ENCODE peak calls at places on chromosome 13, in five cellular contexts. One of them, this sample, is unnamed.

GRCh38 chr13:25422153-25422552 is 50.4 kb downstream of the ATP8A2 start:
- DNase-seq in OCI-LY7: no peak
- DNase-seq in stimulated activated CD4-positive, alpha-beta T cell treated with anti-CD3 and anti-CD28 coated beads, Interleukin-1b, Interleukin-23, amount 100 ng/mL, for 1 hour: no peak
- DNase-seq in stimulated activated CD8-positive, alpha-beta memory T cell treated with anti-CD3 and anti-CD28 coated beads, Interleukin-4, amount 100 ng/mL, for 24 hours: no peak
- DNase-seq in GM19239: no peak
- DNase-seq in this sample: no peak

GRCh38 chr13:68927387-68928026 is 1180.1 kb upstream of the ATXN8OS start:
- DNase-seq in OCI-LY7: no peak
- DNase-seq in stimulated activated CD4-positive, alpha-beta T cell treated with anti-CD3 and anti-CD28 coated beads, Interleukin-1b, Interleukin-23, amount 100 ng/mL, for 1 hour: no peak
- DNase-seq in stimulated activated CD8-positive, alpha-beta memory T cell treated with anti-CD3 and anti-CD28 coated beads, Interleukin-4, amount 100 ng/mL, for 24 hours: no peak
- DNase-seq in GM19239: no peak
- DNase-seq in this sample: no peak

GRCh38 chr13:39913928-39914327 is 258.5 kb downstream of the COG6 start:
- DNase-seq in OCI-LY7: no peak
- DNase-seq in stimulated activated CD4-positive, alpha-beta T cell treated with anti-CD3 and anti-CD28 coated beads, Interleukin-1b, Interleukin-23, amount 100 ng/mL, for 1 hour: no peak
- DNase-seq in stimulated activated CD8-positive, alpha-beta memory T cell treated with anti-CD3 and anti-CD28 coated beads, Interleukin-4, amount 100 ng/mL, for 24 hours: no peak
- DNase-seq in GM19239: no peak
- DNase-seq in this sample: no peak

GRCh38 chr13:80297503-80297902 is 43.4 kb downstream of the SPRY2 start:
- DNase-seq in OCI-LY7: no peak
- DNase-seq in stimulated activated CD4-positive, alpha-beta T cell treated with anti-CD3 and anti-CD28 coated beads, Interleukin-1b, Interleukin-23, amount 100 ng/mL, for 1 hour: no peak
- DNase-seq in stimulated activated CD8-positive, alpha-beta memory T cell treated with anti-CD3 and anti-CD28 coated beads, Interleukin-4, amount 100 ng/mL, for 24 hours: no peak
- DNase-seq in GM19239: no peak
- DNase-seq in this sample: no peak

GRCh38 chr13:41652735-41653361 is 195.5 kb downstream of the RGCC start:
- DNase-seq in OCI-LY7: peak
- DNase-seq in stimulated activated CD4-positive, alpha-beta T cell treated with anti-CD3 and anti-CD28 coated beads, Interleukin-1b, Interleukin-23, amount 100 ng/mL, for 1 hour: no peak
- DNase-seq in stimulated activated CD8-positive, alpha-beta memory T cell treated with anti-CD3 and anti-CD28 coated beads, Interleukin-4, amount 100 ng/mL, for 24 hours: no peak
- DNase-seq in GM19239: peak
- DNase-seq in this sample: peak

GRCh38 chr13:107835339-107836018 is 379.9 kb downstream of the LIG4 start:
- DNase-seq in OCI-LY7: no peak
- DNase-seq in stimulated activated CD4-positive, alpha-beta T cell treated with anti-CD3 and anti-CD28 coated beads, Interleukin-1b, Interleukin-23, amount 100 ng/mL, for 1 hour: no peak
- DNase-seq in stimulated activated CD8-positive, alpha-beta memory T cell treated with anti-CD3 and anti-CD28 coated beads, Interleukin-4, amount 100 ng/mL, for 24 hours: no peak
- DNase-seq in GM19239: no peak
- DNase-seq in this sample: peak

GRCh38 chr13:98411617-98412310 is 165.1 kb downstream of the STK24 start:
- DNase-seq in OCI-LY7: no peak
- DNase-seq in stimulated activated CD4-positive, alpha-beta T cell treated with anti-CD3 and anti-CD28 coated beads, Interleukin-1b, Interleukin-23, amount 100 ng/mL, for 1 hour: no peak
- DNase-seq in stimulated activated CD8-positive, alpha-beta memory T cell treated with anti-CD3 and anti-CD28 coated beads, Interleukin-4, amount 100 ng/mL, for 24 hours: no peak
- DNase-seq in GM19239: no peak
- DNase-seq in this sample: no peak

GRCh38 chr13:110690516-110690915 is 15.4 kb downstream of the CARS2 start:
- DNase-seq in OCI-LY7: no peak
- DNase-seq in stimulated activated CD4-positive, alpha-beta T cell treated with anti-CD3 and anti-CD28 coated beads, Interleukin-1b, Interleukin-23, amount 100 ng/mL, for 1 hour: no peak
- DNase-seq in stimulated activated CD8-positive, alpha-beta memory T cell treated with anti-CD3 and anti-CD28 coated beads, Interleukin-4, amount 100 ng/mL, for 24 hours: no peak
- DNase-seq in GM19239: no peak
- DNase-seq in this sample: no peak

GRCh38 chr13:59962343-59962742 is 201.4 kb downstream of the DIAPH3 start:
- DNase-seq in OCI-LY7: no peak
- DNase-seq in stimulated activated CD4-positive, alpha-beta T cell treated with anti-CD3 and anti-CD28 coated beads, Interleukin-1b, Interleukin-23, amount 100 ng/mL, for 1 hour: no peak
- DNase-seq in stimulated activated CD8-positive, alpha-beta memory T cell treated with anti-CD3 and anti-CD28 coated beads, Interleukin-4, amount 100 ng/mL, for 24 hours: no peak
- DNase-seq in GM19239: no peak
- DNase-seq in this sample: no peak

GRCh38 chr13:33349314-33349995 is 63.9 kb upstream of the STARD13 start:
- DNase-seq in OCI-LY7: no peak
- DNase-seq in stimulated activated CD4-positive, alpha-beta T cell treated with anti-CD3 and anti-CD28 coated beads, Interleukin-1b, Interleukin-23, amount 100 ng/mL, for 1 hour: no peak
- DNase-seq in stimulated activated CD8-positive, alpha-beta memory T cell treated with anti-CD3 and anti-CD28 coated beads, Interleukin-4, amount 100 ng/mL, for 24 hours: no peak
- DNase-seq in GM19239: no peak
- DNase-seq in this sample: no peak

GRCh38 chr13:112910016-112910415 is 59.0 kb upstream of the MCF2L start:
- DNase-seq in OCI-LY7: no peak
- DNase-seq in stimulated activated CD4-positive, alpha-beta T cell treated with anti-CD3 and anti-CD28 coated beads, Interleukin-1b, Interleukin-23, amount 100 ng/mL, for 1 hour: no peak
- DNase-seq in stimulated activated CD8-positive, alpha-beta memory T cell treated with anti-CD3 and anti-CD28 coated beads, Interleukin-4, amount 100 ng/mL, for 24 hours: no peak
- DNase-seq in GM19239: no peak
- DNase-seq in this sample: no peak

GRCh38 chr13:66224644-66225043 is 1005.5 kb downstream of the PCDH9 start:
- DNase-seq in OCI-LY7: no peak
- DNase-seq in stimulated activated CD4-positive, alpha-beta T cell treated with anti-CD3 and anti-CD28 coated beads, Interleukin-1b, Interleukin-23, amount 100 ng/mL, for 1 hour: no peak
- DNase-seq in stimulated activated CD8-positive, alpha-beta memory T cell treated with anti-CD3 and anti-CD28 coated beads, Interleukin-4, amount 100 ng/mL, for 24 hours: no peak
- DNase-seq in GM19239: no peak
- DNase-seq in this sample: no peak

GRCh38 chr13:74061939-74062595 is 72.1 kb downstream of the KLF12 start:
- DNase-seq in OCI-LY7: peak
- DNase-seq in stimulated activated CD4-positive, alpha-beta T cell treated with anti-CD3 and anti-CD28 coated beads, Interleukin-1b, Interleukin-23, amount 100 ng/mL, for 1 hour: no peak
- DNase-seq in stimulated activated CD8-positive, alpha-beta memory T cell treated with anti-CD3 and anti-CD28 coated beads, Interleukin-4, amount 100 ng/mL, for 24 hours: no peak
- DNase-seq in GM19239: peak
- DNase-seq in this sample: no peak

GRCh38 chr13:109785892-109786450 is 412 bp downstream of the IRS2 start:
- DNase-seq in OCI-LY7: no peak
- DNase-seq in stimulated activated CD4-positive, alpha-beta T cell treated with anti-CD3 and anti-CD28 coated beads, Interleukin-1b, Interleukin-23, amount 100 ng/mL, for 1 hour: no peak
- DNase-seq in stimulated activated CD8-positive, alpha-beta memory T cell treated with anti-CD3 and anti-CD28 coated beads, Interleukin-4, amount 100 ng/mL, for 24 hours: no peak
- DNase-seq in GM19239: no peak
- DNase-seq in this sample: no peak

GRCh38 chr13:30659980-30660379 is 42.3 kb downstream of the USPL1 start:
- DNase-seq in OCI-LY7: peak
- DNase-seq in stimulated activated CD4-positive, alpha-beta T cell treated with anti-CD3 and anti-CD28 coated beads, Interleukin-1b, Interleukin-23, amount 100 ng/mL, for 1 hour: no peak
- DNase-seq in stimulated activated CD8-positive, alpha-beta memory T cell treated with anti-CD3 and anti-CD28 coated beads, Interleukin-4, amount 100 ng/mL, for 24 hours: no peak
- DNase-seq in GM19239: no peak
- DNase-seq in this sample: no peak

GRCh38 chr13:95335667-95336066 is 34.4 kb upstream of the ABCC4 start:
- DNase-seq in OCI-LY7: no peak
- DNase-seq in stimulated activated CD4-positive, alpha-beta T cell treated with anti-CD3 and anti-CD28 coated beads, Interleukin-1b, Interleukin-23, amount 100 ng/mL, for 1 hour: no peak
- DNase-seq in stimulated activated CD8-positive, alpha-beta memory T cell treated with anti-CD3 and anti-CD28 coated beads, Interleukin-4, amount 100 ng/mL, for 24 hours: no peak
- DNase-seq in GM19239: no peak
- DNase-seq in this sample: no peak

GRCh38 chr13:81872581-81872980 is 1531.7 kb upstream of the SPRY2 start:
- DNase-seq in OCI-LY7: no peak
- DNase-seq in stimulated activated CD4-positive, alpha-beta T cell treated with anti-CD3 and anti-CD28 coated beads, Interleukin-1b, Interleukin-23, amount 100 ng/mL, for 1 hour: no peak
- DNase-seq in stimulated activated CD8-positive, alpha-beta memory T cell treated with anti-CD3 and anti-CD28 coated beads, Interleukin-4, amount 100 ng/mL, for 24 hours: no peak
- DNase-seq in GM19239: no peak
- DNase-seq in this sample: peak

GRCh38 chr13:104460553-104460952 is 1394.3 kb upstream of the SLC10A2 start:
- DNase-seq in OCI-LY7: no peak
- DNase-seq in stimulated activated CD4-positive, alpha-beta T cell treated with anti-CD3 and anti-CD28 coated beads, Interleukin-1b, Interleukin-23, amount 100 ng/mL, for 1 hour: no peak
- DNase-seq in stimulated activated CD8-positive, alpha-beta memory T cell treated with anti-CD3 and anti-CD28 coated beads, Interleukin-4, amount 100 ng/mL, for 24 hours: no peak
- DNase-seq in GM19239: no peak
- DNase-seq in this sample: no peak

GRCh38 chr13:35672611-35673010 is 196.1 kb upstream of the MAB21L1 start:
- DNase-seq in OCI-LY7: no peak
- DNase-seq in stimulated activated CD4-positive, alpha-beta T cell treated with anti-CD3 and anti-CD28 coated beads, Interleukin-1b, Interleukin-23, amount 100 ng/mL, for 1 hour: no peak
- DNase-seq in stimulated activated CD8-positive, alpha-beta memory T cell treated with anti-CD3 and anti-CD28 coated beads, Interleukin-4, amount 100 ng/mL, for 24 hours: no peak
- DNase-seq in GM19239: no peak
- DNase-seq in this sample: no peak

GRCh38 chr13:94305033-94305432 is 174.4 kb downstream of the DCT start:
- DNase-seq in OCI-LY7: no peak
- DNase-seq in stimulated activated CD4-positive, alpha-beta T cell treated with anti-CD3 and anti-CD28 coated beads, Interleukin-1b, Interleukin-23, amount 100 ng/mL, for 1 hour: no peak
- DNase-seq in stimulated activated CD8-positive, alpha-beta memory T cell treated with anti-CD3 and anti-CD28 coated beads, Interleukin-4, amount 100 ng/mL, for 24 hours: no peak
- DNase-seq in GM19239: no peak
- DNase-seq in this sample: no peak